ENCODE peak calls at places on chromosomes 3 and 15, in four cellular contexts. P is fibroblast of mammary gland, N is mammary epithelial cell, A is body of pancreas. X is an unnamed sample.
A peak's percentile ranks its signal among the peaks of the same experiment; 100 is the strongest.

GRCh38 chr3:106862067-106862466 is 515.2 kb upstream of the CCDC54 start:
- DNase-seq in A (no peak), P (peak; percentile 38), N (no peak), X (no peak)

GRCh38 chr3:10357592-10358308 is 36.8 kb upstream of the SEC13 start:
- DNase-seq in A (no peak), N (peak; percentile 40), P (peak; percentile 88), X (no peak)

GRCh38 chr3:63874769-63875168 is 11.1 kb downstream of the ATXN7 start:
- DNase-seq in N (no peak), P (no peak), A (no peak), X (no peak)

GRCh38 chr3:159829056-159829995 is 159.3 kb upstream of the IL12A start:
- DNase-seq in N (peak; percentile 97), P (peak; percentile 90), A (peak; percentile 72), X (no peak)

GRCh38 chr15:62559049-62559733 is 394.1 kb upstream of the C2CD4B start:
- DNase-seq in A (peak; percentile 23), P (peak; percentile 88), N (no peak), X (no peak)

GRCh38 chr3:139355502-139355901 is 11.7 kb downstream of the MRPS22 start:
- DNase-seq in P (peak; percentile 67), N (no peak), A (peak; percentile 32), X (no peak)

GRCh38 chr15:74438696-74439316 is 5.0 kb upstream of the SEMA7A start:
- DNase-seq in N (peak; percentile 73), P (peak; percentile 79), A (peak; percentile 78), X (no peak)

GRCh38 chr3:177944228-177944661 is 592.0 kb upstream of the KCNMB2 start:
- DNase-seq in N (no peak), A (no peak), P (no peak), X (no peak)

GRCh38 chr3:36707623-36708409 is 56.5 kb downstream of the DCLK3 start:
- DNase-seq in A (no peak), N (peak; percentile 60), P (peak; percentile 65), X (no peak)

GRCh38 chr3:113225286-113225685 is 13.9 kb downstream of the BOC start:
- DNase-seq in N (no peak), A (no peak), P (no peak), X (no peak)

GRCh38 chr3:147120029-147120428 is 286.3 kb downstream of the ZIC4 start:
- DNase-seq in N (no peak), A (no peak), P (peak; percentile 43), X (no peak)

GRCh38 chr3:117192888-117193287 is 483.3 kb downstream of the TUSC7 start:
- DNase-seq in N (no peak), P (no peak), A (no peak), X (no peak)

GRCh38 chr3:50317303-50317702 is 5.2 kb downstream of the HYAL2 start:
- DNase-seq in A (no peak), P (no peak), N (no peak), X (no peak)

GRCh38 chr3:190017575-190018288 is 103.0 kb downstream of the P3H2 start:
- DNase-seq in A (peak; percentile 53), P (peak; percentile 84), N (peak; percentile 70), X (no peak)

GRCh38 chr3:72938471-72939265 is 50.8 kb downstream of the GXYLT2 start:
- DNase-seq in N (peak; percentile 63), P (peak; percentile 94), A (peak; percentile 49), X (peak; percentile 45)

DNA sequence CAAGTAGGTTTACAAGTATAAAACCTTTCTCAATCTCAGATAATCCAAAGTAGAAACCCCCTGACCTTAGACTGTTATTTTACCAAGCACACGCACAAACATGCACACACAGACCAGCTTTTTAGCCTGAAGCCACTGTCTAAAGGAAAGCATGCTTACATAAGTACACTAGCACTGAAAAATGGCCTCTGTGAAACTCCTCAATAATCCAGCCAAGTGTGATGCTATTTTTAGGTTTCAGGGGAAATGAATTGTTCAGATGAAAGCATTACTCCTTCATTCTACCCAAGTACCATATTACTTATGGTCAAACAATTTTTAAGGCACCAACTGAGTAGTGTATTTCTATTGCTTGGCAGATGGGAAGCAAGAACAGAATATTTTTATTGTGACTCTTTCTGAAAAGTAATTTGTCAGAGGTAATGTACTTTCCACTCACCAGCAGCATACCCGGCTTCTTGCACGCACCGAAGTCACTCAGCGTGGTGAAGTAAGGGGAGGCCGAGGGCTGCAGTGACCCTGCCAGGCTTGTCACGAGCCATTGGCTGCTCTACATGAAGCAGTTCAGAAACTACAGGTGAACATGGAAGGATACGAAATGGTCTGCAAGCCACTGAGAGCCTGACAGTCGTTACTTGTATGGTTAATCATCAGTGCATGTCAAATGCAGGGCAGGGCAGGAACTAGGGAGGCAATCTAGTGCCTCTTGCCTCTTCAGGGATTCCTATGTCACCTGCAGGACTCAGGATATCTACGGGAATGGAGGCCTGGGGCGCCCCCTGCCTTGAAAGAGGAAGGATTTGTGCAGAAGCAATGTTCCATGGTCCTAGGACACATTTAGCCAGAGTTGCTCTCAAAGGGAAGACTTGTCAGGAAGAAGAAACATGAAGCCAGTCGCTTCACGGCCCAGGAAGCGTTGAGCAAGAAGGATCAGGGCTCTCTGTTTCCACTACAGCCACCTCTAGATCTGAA is 106.6 kb downstream of the GABRB3 start:
- DNase-seq in P (no peak), N (no peak), A (no peak), X (no peak)
- TF ChIP-seq CTCF in P (no peak), N (no peak), A (no peak), X (no peak)

GRCh38 chr3:140736863-140737460 is 59.1 kb downstream of the TRIM42 start:
- DNase-seq in A (peak; percentile 57), P (peak; percentile 65), N (peak; percentile 36), X (peak; percentile 40)

DNA sequence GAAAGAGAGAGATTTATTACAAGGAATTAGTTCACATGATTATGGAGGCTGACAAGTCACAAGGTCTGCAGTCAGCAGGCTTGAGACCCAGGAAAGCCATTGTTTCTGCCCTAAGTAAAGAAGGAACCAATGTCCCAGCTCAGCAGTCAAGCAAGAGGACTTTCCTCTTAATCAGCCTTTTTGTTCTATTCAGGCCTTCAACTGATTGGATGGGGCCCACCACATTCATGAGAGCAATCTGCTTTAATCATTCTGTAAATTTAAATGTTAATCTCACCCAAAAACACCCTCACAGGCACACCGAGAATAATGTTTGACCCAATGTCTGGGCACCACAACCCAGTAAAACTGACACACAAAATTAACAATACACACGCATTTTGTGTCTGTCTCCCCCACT is 64.3 kb downstream of the TRIM42 start:
- DNase-seq in P (no peak), A (no peak), N (no peak), X (no peak)
- TF ChIP-seq CTCF in P (no peak), A (no peak), N (no peak), X (no peak)

DNA sequence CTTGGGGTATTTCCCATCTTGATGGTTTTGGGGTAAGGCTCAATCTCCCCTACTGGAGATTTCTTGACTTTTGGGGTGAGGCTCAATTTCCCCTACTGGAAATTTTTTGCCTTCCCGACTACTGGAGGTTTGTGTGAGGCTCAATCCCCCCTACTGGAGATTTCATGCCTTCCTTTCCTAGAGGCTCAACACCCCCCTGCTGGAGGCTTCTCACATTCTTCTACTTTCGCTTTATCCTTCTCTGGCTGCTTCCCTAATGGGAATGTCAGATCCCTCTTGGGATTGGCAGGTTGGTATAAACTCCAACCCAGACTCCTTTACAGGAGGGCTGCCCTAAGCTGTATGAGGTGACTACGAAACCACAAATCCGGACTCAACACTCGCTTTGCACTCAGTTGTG is 49.2 kb downstream of the KATNBL1 start:
- DNase-seq in N (no peak), A (no peak), P (no peak), X (no peak)
- TF ChIP-seq CTCF in N (no peak), A (no peak), P (no peak), X (no peak)

GRCh38 chr3:6989608-6990291 is 128.8 kb downstream of the GRM7 start:
- DNase-seq in N (no peak), P (no peak), A (no peak), X (no peak)

DNA sequence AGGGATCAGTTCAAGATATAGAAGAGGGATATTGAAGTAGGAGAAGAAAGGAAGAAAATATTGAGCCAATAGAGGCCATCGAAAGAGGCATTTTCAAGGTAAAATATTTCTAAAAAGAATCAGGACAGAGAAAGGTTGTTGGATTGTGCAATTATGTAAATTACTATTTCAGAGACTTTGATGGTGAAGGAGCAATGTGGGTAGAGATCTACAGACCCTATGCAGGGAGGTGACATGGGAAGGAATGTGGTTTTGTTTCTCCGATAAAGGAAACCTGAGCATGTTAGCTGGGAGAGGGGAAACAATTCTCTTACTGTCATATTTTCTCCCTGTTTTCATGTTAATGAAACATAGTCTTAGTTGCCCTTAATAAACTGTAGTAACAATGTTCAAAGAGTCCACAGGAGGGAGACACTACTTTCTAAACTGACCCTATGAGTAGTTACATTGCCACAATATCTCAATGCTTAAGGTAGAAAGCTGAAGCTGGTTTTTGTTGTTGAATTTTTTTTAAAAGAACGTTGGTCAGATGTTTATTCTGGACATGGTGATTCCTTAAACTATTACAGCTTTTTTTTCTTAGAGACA is 133.3 kb downstream of the GRM7 start:
- DNase-seq in N (no peak), A (no peak), P (no peak), X (no peak)
- TF ChIP-seq CTCF in N (peak; percentile 23), A (peak; percentile 23), P (no peak), X (no peak)

DNA sequence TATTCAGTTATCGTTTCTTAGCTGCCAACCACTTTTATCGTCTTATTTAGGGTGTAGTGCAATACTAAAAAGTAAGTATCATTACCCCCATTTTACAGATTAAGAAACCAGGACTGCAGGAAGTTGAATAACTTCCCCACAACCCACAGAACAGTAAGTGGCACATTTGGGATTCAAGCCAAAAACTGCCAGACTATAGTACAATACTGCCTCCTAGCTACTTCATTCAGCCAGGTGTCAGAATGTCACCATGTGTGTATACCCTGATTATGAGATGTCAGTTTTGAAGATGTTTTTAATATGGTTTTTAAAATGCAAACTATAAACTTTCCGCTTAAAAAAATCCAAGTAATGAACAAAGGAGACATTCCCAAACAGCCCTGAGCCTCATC is 74.2 kb upstream of the PROK2 start:
- DNase-seq in N (peak; percentile 49), A (peak; percentile 25), P (peak; percentile 48), X (no peak)
- TF ChIP-seq CTCF in N (peak; percentile 74), A (peak; percentile 39), P (peak; percentile 25), X (no peak)

GRCh38 chr3:188153498-188153948 is 434 bp upstream of the LPP start:
- DNase-seq in A (peak; percentile 90), N (peak; percentile 88), P (peak; percentile 90), X (no peak)

GRCh38 chr3:188152660-188153497 is 1.1 kb upstream of the LPP start:
- DNase-seq in A (peak; percentile 52), P (peak; percentile 69), N (peak; percentile 43), X (peak; percentile 43)

GRCh38 chr3:188156051-188156450 is 2.1 kb downstream of the LPP start:
- DNase-seq in A (no peak), P (no peak), N (no peak), X (no peak)

GRCh38 chr3:188154758-188155574 is 1.0 kb downstream of the LPP start:
- DNase-seq in N (no peak), A (peak; percentile 15), P (peak; percentile 29), X (no peak)

GRCh38 chr3:188153949-188154757 is at the start of gene LPP:
- DNase-seq in P (peak; percentile 56), A (peak; percentile 81), N (peak; percentile 85), X (peak; percentile 35)
- TF ChIP-seq CTCF in P (no peak), A (no peak), N (no peak), X (no peak)

DNA sequence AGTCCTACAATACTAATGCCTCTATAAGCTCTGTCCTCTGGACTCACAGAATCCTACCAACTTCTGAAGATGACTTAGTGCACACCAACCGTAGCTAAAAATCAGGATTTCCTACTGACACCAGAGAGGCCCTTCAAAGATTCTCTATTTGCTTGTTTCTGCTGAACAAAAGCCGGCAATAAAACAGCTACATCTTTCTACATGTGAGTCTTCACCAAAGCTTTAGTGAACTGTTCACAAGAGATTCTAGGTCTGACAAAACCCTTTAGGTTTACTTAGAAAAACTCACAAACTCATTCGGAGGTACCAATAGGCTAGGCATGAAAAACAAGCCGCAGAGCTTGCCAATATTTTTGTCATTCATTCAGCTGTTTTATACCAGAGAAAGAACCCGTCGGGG is 7.0 kb downstream of the SATB1 start:
- DNase-seq in P (no peak), A (no peak), N (no peak), X (no peak)
- TF ChIP-seq CTCF in P (no peak), A (no peak), N (no peak), X (no peak)